ENCODE peak calls at places on chromosomes 13 and 19, in ten cellular contexts. W is SJSA1; M is HCT116; S is CD8-positive, alpha-beta memory T cell; F is tibial nerve; H is A673; N is substantia nigra; B is fibroblast of lung; Q is GM23248; V is upper lobe of right lung. E is an unnamed sample.

GRCh38 chr13:32682740-32683139 is 96.5 kb downstream of the PDS5B start:
- DNase-seq in Q (no peak), W (no peak), V (no peak), M (no peak), N (no peak), B (no peak), F (no peak), H (no peak), S (no peak), E (no peak)

GRCh38 chr19:14517840-14518505 is at the start of gene DNAJB1:
- DNase-seq in Q (peak), V (peak), H (peak), S (peak), W (peak), B (peak), M (no peak), N (no peak), F (peak), E (peak)

GRCh38 chr13:37492061-37492460 is 106.5 kb downstream of the POSTN start:
- DNase-seq in B (no peak), H (no peak), S (no peak), N (no peak), W (no peak), F (no peak), Q (peak), M (no peak), V (no peak), E (no peak)

GRCh38 chr19:861756-862528 is 2.5 kb downstream of the CFD start:
- DNase-seq in H (peak), W (no peak), Q (peak), S (peak), V (peak), N (no peak), B (peak), F (no peak), M (peak), E (peak)

GRCh38 chr13:39144941-39145533 is 106.8 kb downstream of the NHLRC3 start:
- DNase-seq in V (no peak), F (peak), S (no peak), W (peak), H (peak), N (peak), M (peak), Q (peak), B (peak), E (peak)

GRCh38 chr19:2923510-2923909 is 21.3 kb downstream of the ZNF77 start:
- DNase-seq in N (no peak), V (no peak), H (no peak), Q (peak), F (no peak), S (no peak), W (no peak), B (peak), M (no peak), E (peak)

GRCh38 chr13:20713751-20714150 is 10.3 kb downstream of the IL17D start:
- DNase-seq in V (no peak), W (peak), F (no peak), B (no peak), S (no peak), Q (peak), N (no peak), M (no peak), H (peak), E (no peak)

GRCh38 chr13:30580852-30581502 is 36.7 kb upstream of the USPL1 start:
- DNase-seq in S (no peak), B (no peak), M (no peak), N (no peak), Q (peak), V (no peak), H (peak), F (no peak), W (no peak), E (peak)

GRCh38 chr13:82800391-82800790 is 1081.9 kb downstream of the SLITRK1 start:
- DNase-seq in H (no peak), W (no peak), V (no peak), B (peak), M (no peak), Q (peak), F (no peak), S (no peak), N (no peak), E (no peak)

GRCh38 chr19:42378225-42378929 is 11.7 kb downstream of the CNFN start:
- DNase-seq in F (no peak), M (no peak), N (no peak), H (no peak), V (no peak), B (no peak), Q (no peak), S (no peak), W (no peak), E (peak)

GRCh38 chr19:36392916-36393673 is 14.1 kb upstream of the ZFP14 start:
- DNase-seq in N (no peak), F (no peak), V (no peak), Q (no peak), M (no peak), S (no peak), H (no peak), W (no peak), B (no peak), E (no peak)

GRCh38 chr13:41513600-41513999 is 56.2 kb downstream of the RGCC start:
- DNase-seq in M (no peak), W (no peak), B (no peak), Q (no peak), F (no peak), H (no peak), S (no peak), N (no peak), V (no peak), E (no peak)

GRCh38 chr19:2064788-2065524 is 13.9 kb upstream of the MKNK2 start:
- DNase-seq in M (no peak), H (no peak), F (no peak), W (no peak), N (peak), B (no peak), Q (peak), S (no peak), V (no peak), E (no peak)

GRCh38 chr19:44303976-44304568 is 753 bp downstream of the ZNF235 start:
- DNase-seq in B (no peak), Q (peak), W (no peak), N (no peak), H (peak), F (no peak), V (no peak), S (no peak), M (no peak), E (no peak)

GRCh38 chr19:4012092-4012974 is 4.8 kb downstream of the PIAS4 start:
- DNase-seq in V (no peak), M (no peak), Q (no peak), H (no peak), W (no peak), B (no peak), N (no peak), S (no peak), F (no peak), E (no peak)

GRCh38 chr13:27295096-27295495 is 24.5 kb downstream of the RASL11A start:
- DNase-seq in M (no peak), V (no peak), S (no peak), B (no peak), H (no peak), F (no peak), Q (no peak), N (no peak), W (no peak), E (no peak)

GRCh38 chr19:7888145-7888825 is at the start of gene LRRC8E:
- DNase-seq in M (no peak), F (no peak), H (peak), N (no peak), V (peak), S (no peak), Q (peak), W (peak), B (peak), E (peak)

GRCh38 chr13:105778196-105778595 is 757.3 kb downstream of the EFNB2 start:
- DNase-seq in V (no peak), M (no peak), B (peak), Q (no peak), W (no peak), H (no peak), S (no peak), N (no peak), F (no peak), E (peak)

GRCh38 chr19:1118999-1119398 is 15.2 kb downstream of the GPX4 start:
- DNase-seq in W (no peak), M (no peak), N (no peak), S (peak), F (no peak), B (no peak), Q (no peak), H (no peak), V (no peak), E (no peak)

GRCh38 chr13:109309625-109310363 is 476.6 kb downstream of the IRS2 start:
- DNase-seq in N (no peak), V (no peak), B (no peak), H (no peak), F (no peak), S (no peak), W (peak), Q (no peak), M (no peak), E (no peak)

GRCh38 chr19:54299515-54299914 is 13.5 kb downstream of the LILRA5 start:
- DNase-seq in W (no peak), Q (no peak), B (no peak), F (no peak), H (no peak), M (no peak), V (no peak), N (no peak), S (no peak), E (no peak)

GRCh38 chr19:33171916-33172359 is 22.2 kb upstream of the LRP3 start:
- DNase-seq in W (peak), F (no peak), N (no peak), B (peak), S (no peak), H (no peak), V (no peak), M (no peak), Q (peak), E (no peak)

GRCh38 chr13:113625965-113626661 is 31.9 kb downstream of the ATP4B start:
- DNase-seq in N (no peak), S (peak), F (no peak), W (peak), Q (peak), V (no peak), M (no peak), H (peak), B (peak), E (no peak)

GRCh38 chr13:39417131-39417530 is 185.9 kb downstream of the LHFPL6 start:
- DNase-seq in B (no peak), M (no peak), W (no peak), S (no peak), Q (peak), N (peak), F (no peak), H (peak), V (no peak), E (no peak)

GRCh38 chr19:36745870-36746269 is 26.7 kb downstream of the ZNF850 start:
- DNase-seq in N (no peak), Q (no peak), W (no peak), H (no peak), F (no peak), V (no peak), S (no peak), B (no peak), M (no peak), E (peak)

GRCh38 chr13:18992791-18993190 is 188.8 kb downstream of the TUBA3C start:
- DNase-seq in M (no peak), Q (no peak), W (no peak), H (no peak), V (no peak), B (no peak), F (no peak), N (no peak), S (no peak), E (no peak)

GRCh38 chr19:435056-435706 is 25.7 kb downstream of the SHC2 start:
- DNase-seq in S (no peak), H (no peak), B (no peak), Q (no peak), V (no peak), F (no peak), N (no peak), W (no peak), M (no peak), E (no peak)

GRCh38 chr19:31562916-31563626 is 213.8 kb upstream of the TSHZ3 start:
- DNase-seq in Q (no peak), F (no peak), S (no peak), H (no peak), N (no peak), M (no peak), V (no peak), W (no peak), B (no peak), E (no peak)

GRCh38 chr19:633786-634639 is 676 bp upstream of the POLRMT start:
- DNase-seq in W (no peak), N (no peak), Q (peak), V (no peak), H (peak), M (no peak), B (no peak), S (no peak), F (no peak), E (no peak)

GRCh38 chr19:45785781-45786532 is 3.7 kb upstream of the DMPK start:
- DNase-seq in W (no peak), B (no peak), M (no peak), N (no peak), S (no peak), H (no peak), Q (no peak), V (no peak), F (no peak), E (no peak)
- H3K27ac ChIP-seq in W (no peak), B (no peak), M (no peak), N (no peak), S (no peak), H (no peak), Q (no peak), V (no peak), F (no peak), E (no peak)

DNA sequence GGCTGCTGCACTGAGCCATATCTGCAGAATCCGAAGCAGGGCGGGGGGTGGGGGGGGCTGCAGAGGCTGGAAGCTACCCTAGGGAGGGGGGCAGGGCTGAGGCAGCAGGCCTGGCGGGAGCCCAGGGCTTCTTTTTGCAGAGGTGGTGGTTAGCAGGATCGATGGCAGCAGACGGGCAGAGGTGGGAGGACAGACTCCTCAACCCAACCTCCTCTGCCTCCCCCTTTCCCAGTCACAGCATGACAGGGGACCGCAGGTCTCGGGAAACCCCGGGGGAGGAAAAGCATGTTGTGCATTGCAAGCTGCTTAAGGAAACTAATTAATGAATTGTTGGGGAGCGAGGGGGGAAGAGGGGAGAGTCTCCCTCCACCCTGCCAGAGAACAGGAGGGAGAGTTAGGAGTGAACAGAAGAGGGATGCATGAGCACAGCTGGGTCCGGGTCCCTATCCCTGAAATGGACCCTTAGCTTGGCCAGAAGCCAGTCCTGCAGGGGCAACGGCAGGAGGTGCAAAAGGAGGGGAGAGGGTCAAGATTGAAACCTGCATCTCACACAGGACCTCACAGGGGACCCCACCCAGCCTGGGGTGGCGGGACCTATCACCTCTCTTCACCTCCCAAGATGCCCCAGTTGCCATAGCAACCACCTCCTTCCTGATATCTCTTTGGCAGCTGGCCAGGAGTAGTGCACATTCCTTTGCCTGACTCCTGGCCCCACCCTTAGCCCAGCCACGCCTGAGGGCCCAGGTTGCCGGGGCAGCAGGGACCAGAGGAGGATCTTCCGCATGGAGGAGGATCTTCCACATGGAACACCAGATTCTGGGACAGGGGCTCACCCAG is 1.8 kb downstream of the FXYD7 start:
- DNase-seq in W (no peak), F (no peak), M (no peak), B (no peak), S (peak), H (peak), V (no peak), Q (no peak), N (no peak), E (peak)
- H3K27ac ChIP-seq in W (no peak), F (no peak), M (no peak), B (no peak), S (no peak), H (no peak), V (no peak), Q (no peak), N (no peak), E (peak)

GRCh38 chr19:45576682-45577081 is 7.9 kb downstream of the OPA3 start:
- DNase-seq in H (no peak), B (no peak), Q (no peak), N (no peak), V (no peak), S (peak), F (no peak), W (no peak), M (no peak), E (no peak)

GRCh38 chr19:45577111-45577905 is 7.3 kb downstream of the OPA3 start:
- DNase-seq in B (peak), Q (peak), N (no peak), W (peak), M (no peak), H (no peak), V (no peak), F (no peak), S (peak), E (peak)

GRCh38 chr19:45574526-45574925 is 10.1 kb downstream of the OPA3 start:
- DNase-seq in Q (no peak), V (no peak), S (no peak), W (no peak), F (no peak), H (no peak), B (no peak), M (no peak), N (no peak), E (no peak)

GRCh38 chr19:45571457-45572220 is 13.0 kb downstream of the OPA3 start:
- DNase-seq in M (no peak), W (no peak), H (no peak), B (no peak), N (no peak), F (no peak), V (no peak), S (no peak), Q (no peak), E (no peak)

DNA sequence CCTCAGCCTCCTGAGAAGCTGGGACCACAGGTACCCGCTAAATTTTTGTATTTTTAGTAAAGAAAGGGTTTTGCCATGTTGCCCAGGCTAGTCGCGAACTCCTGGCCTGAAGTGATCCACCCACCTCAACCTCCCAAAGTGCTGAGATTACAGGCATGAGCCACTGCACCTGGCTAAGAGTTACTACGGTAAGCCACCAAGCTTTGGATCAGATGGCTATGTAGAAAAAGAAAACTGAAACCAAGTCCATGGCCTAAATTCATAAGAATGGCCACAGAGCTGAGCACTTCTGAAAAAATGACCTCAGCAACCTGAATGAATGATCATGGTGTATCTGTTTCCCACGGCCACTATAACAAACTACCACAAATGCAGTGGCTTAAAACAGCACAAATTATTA is 9.4 kb downstream of the OPA3 start:
- DNase-seq in W (no peak), F (no peak), M (no peak), N (no peak), H (no peak), S (peak), V (no peak), B (no peak), Q (no peak), E (no peak)
- H3K27ac ChIP-seq in W (no peak), F (no peak), M (no peak), N (no peak), H (no peak), S (no peak), V (no peak), B (no peak), Q (no peak), E (peak)

DNA sequence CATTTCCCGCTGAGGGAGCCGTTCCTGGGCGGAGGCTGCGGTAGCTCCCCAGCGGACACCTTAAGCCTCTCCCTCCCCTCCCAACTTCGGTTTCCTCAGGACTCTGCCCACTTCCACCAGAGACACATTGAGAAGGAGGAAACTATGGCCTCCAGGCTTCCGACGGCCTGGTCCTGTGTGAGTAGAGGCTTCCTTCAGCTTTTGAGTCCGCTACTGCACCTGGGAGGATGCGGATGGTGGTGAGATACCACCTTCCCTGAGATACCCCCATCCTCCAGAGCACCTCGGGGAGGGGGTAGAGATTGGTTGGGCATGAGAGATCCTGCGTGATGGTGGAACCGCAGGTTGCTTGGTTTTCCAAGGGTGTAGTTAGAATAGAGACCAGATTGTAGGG is 958 bp downstream of the ZNF274 start:
- DNase-seq in H (no peak), S (no peak), N (no peak), Q (no peak), B (no peak), V (no peak), M (no peak), F (no peak), W (no peak), E (no peak)
- H3K27ac ChIP-seq in H (peak), S (peak), N (peak), Q (peak), B (peak), V (peak), M (peak), F (peak), W (peak), E (peak)

GRCh38 chr19:18319591-18320135 is 3.2 kb downstream of the LSM4 start:
- DNase-seq in H (no peak), N (no peak), F (no peak), W (no peak), V (no peak), Q (no peak), M (no peak), S (no peak), B (no peak), E (no peak)
- H3K27ac ChIP-seq in H (no peak), N (no peak), F (peak), W (no peak), V (peak), Q (no peak), M (peak), S (no peak), B (no peak), E (no peak)

DNA sequence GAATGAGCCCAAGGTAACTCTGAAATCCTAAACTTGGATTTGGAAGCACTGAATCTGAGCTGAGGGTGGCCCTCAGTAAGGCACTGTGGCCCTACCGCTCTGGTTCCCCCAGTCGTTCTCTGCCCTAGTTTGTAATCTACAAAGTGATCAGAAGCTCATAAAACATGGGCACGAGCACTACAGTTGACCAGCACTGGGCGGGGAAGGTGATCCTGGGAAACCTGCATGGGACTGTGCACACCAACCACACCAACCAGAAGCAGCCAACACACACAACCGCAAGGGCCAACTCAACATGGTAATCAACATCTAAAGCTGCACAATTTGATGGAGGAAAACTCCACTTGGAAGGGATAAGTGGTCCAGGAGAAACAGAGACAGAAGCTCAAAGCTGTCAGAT is 22.9 kb downstream of the SLC7A1 start:
- DNase-seq in W (no peak), S (no peak), N (no peak), H (no peak), B (no peak), Q (no peak), F (no peak), V (no peak), M (no peak), E (no peak)
- H3K27ac ChIP-seq in W (no peak), S (no peak), N (no peak), H (no peak), B (no peak), Q (peak), F (no peak), V (no peak), M (no peak), E (no peak)

GRCh38 chr13:52127783-52128702 is 830 bp downstream of the NEK5 start:
- DNase-seq in M (peak), S (peak), Q (peak), H (peak), N (peak), F (peak), W (peak), B (peak), V (no peak), E (peak)
- H3K27ac ChIP-seq in M (no peak), S (no peak), Q (no peak), H (no peak), N (peak), F (no peak), W (no peak), B (no peak), V (no peak), E (no peak)

GRCh38 chr19:40147693-40148347 is 43.4 kb upstream of the MAP3K10 start:
- DNase-seq in F (no peak), Q (peak), M (no peak), B (peak), V (no peak), N (no peak), H (peak), S (no peak), W (peak), E (peak)
- H3K27ac ChIP-seq in F (no peak), Q (peak), M (peak), B (no peak), V (no peak), N (no peak), H (peak), S (no peak), W (no peak), E (no peak)

GRCh38 chr13:50635504-50635903 is 208.0 kb downstream of the DLEU7 start:
- DNase-seq in Q (peak), N (peak), S (no peak), H (no peak), F (peak), M (no peak), W (no peak), B (peak), V (no peak), E (peak)
- H3K27ac ChIP-seq in Q (no peak), N (no peak), S (no peak), H (no peak), F (peak), M (no peak), W (no peak), B (no peak), V (peak), E (no peak)